ENCODE peak calls at places on chromosomes 13 and 19, in six cellular contexts. One of them, this sample, is unnamed.

GRCh38 chr13:37495046-37495445 is 103.5 kb downstream of the POSTN start:
- DNase-seq in C1 segment of cervical spinal cord: no peak
- DNase-seq in T-helper 1 cell: no peak
- DNase-seq in foreskin fibroblast: peak; percentile 61
- DNase-seq in thoracic aorta: no peak
- DNase-seq in LoVo: no peak
- DNase-seq in this sample: no peak

GRCh38 chr13:28026508-28026907 is 38.0 kb upstream of the URAD start:
- DNase-seq in foreskin fibroblast: no peak
- DNase-seq in LoVo: no peak
- DNase-seq in C1 segment of cervical spinal cord: no peak
- DNase-seq in T-helper 1 cell: no peak
- DNase-seq in thoracic aorta: no peak
- DNase-seq in this sample: no peak

GRCh38 chr13:24033527-24034302 is 126.8 kb upstream of the SPATA13 start:
- DNase-seq in thoracic aorta: no peak
- DNase-seq in foreskin fibroblast: peak; percentile 80
- DNase-seq in T-helper 1 cell: no peak
- DNase-seq in LoVo: no peak
- DNase-seq in C1 segment of cervical spinal cord: no peak
- DNase-seq in this sample: no peak

GRCh38 chr19:52735734-52736133 is 890 bp upstream of the ZNF611 start:
- DNase-seq in LoVo: peak; percentile 62
- DNase-seq in foreskin fibroblast: peak; percentile 19
- DNase-seq in C1 segment of cervical spinal cord: peak; percentile 35
- DNase-seq in T-helper 1 cell: no peak
- DNase-seq in thoracic aorta: no peak
- DNase-seq in this sample: no peak

GRCh38 chr19:28736528-28736927 is 476.4 kb downstream of the UQCRFS1 start:
- DNase-seq in C1 segment of cervical spinal cord: no peak
- DNase-seq in LoVo: no peak
- DNase-seq in thoracic aorta: no peak
- DNase-seq in foreskin fibroblast: no peak
- DNase-seq in T-helper 1 cell: no peak
- DNase-seq in this sample: no peak

GRCh38 chr19:49662011-49662410 is 3.6 kb downstream of the IRF3 start:
- DNase-seq in C1 segment of cervical spinal cord: no peak
- DNase-seq in T-helper 1 cell: no peak
- DNase-seq in LoVo: no peak
- DNase-seq in foreskin fibroblast: no peak
- DNase-seq in thoracic aorta: no peak
- DNase-seq in this sample: no peak

GRCh38 chr19:778910-779653 is 18.2 kb upstream of the PTBP1 start:
- DNase-seq in thoracic aorta: no peak
- DNase-seq in foreskin fibroblast: peak; percentile 96
- DNase-seq in LoVo: no peak
- DNase-seq in T-helper 1 cell: no peak
- DNase-seq in C1 segment of cervical spinal cord: no peak
- DNase-seq in this sample: no peak

GRCh38 chr19:8131517-8131916 is 17.9 kb downstream of the FBN3 start:
- DNase-seq in thoracic aorta: no peak
- DNase-seq in C1 segment of cervical spinal cord: no peak
- DNase-seq in foreskin fibroblast: no peak
- DNase-seq in T-helper 1 cell: no peak
- DNase-seq in LoVo: no peak
- DNase-seq in this sample: no peak

GRCh38 chr19:1591421-1592022 is 1.1 kb downstream of the MBD3 start:
- DNase-seq in LoVo: no peak
- DNase-seq in thoracic aorta: no peak
- DNase-seq in C1 segment of cervical spinal cord: no peak
- DNase-seq in T-helper 1 cell: no peak
- DNase-seq in foreskin fibroblast: peak; percentile 38
- DNase-seq in this sample: no peak

GRCh38 chr13:45928843-45929242 is 77.3 kb upstream of the SIAH3 start:
- DNase-seq in thoracic aorta: no peak
- DNase-seq in C1 segment of cervical spinal cord: no peak
- DNase-seq in LoVo: peak; percentile 6
- DNase-seq in T-helper 1 cell: no peak
- DNase-seq in foreskin fibroblast: no peak
- DNase-seq in this sample: no peak

GRCh38 chr19:4660181-4660791 is 9.9 kb downstream of the MYDGF start:
- DNase-seq in T-helper 1 cell: no peak
- DNase-seq in foreskin fibroblast: no peak
- DNase-seq in LoVo: no peak
- DNase-seq in thoracic aorta: no peak
- DNase-seq in C1 segment of cervical spinal cord: no peak
- DNase-seq in this sample: no peak

GRCh38 chr13:86792153-86792651 is 879.0 kb upstream of the SLITRK5 start:
- DNase-seq in foreskin fibroblast: no peak
- DNase-seq in T-helper 1 cell: no peak
- DNase-seq in thoracic aorta: no peak
- DNase-seq in LoVo: no peak
- DNase-seq in C1 segment of cervical spinal cord: no peak
- DNase-seq in this sample: no peak

GRCh38 chr13:72875233-72875632 is 93.3 kb downstream of the PIBF1 start:
- DNase-seq in foreskin fibroblast: no peak
- DNase-seq in C1 segment of cervical spinal cord: no peak
- DNase-seq in LoVo: no peak
- DNase-seq in thoracic aorta: no peak
- DNase-seq in T-helper 1 cell: no peak
- DNase-seq in this sample: no peak

GRCh38 chr13:40946485-40946884 is 72.6 kb downstream of the ELF1 start:
- DNase-seq in thoracic aorta: no peak
- DNase-seq in C1 segment of cervical spinal cord: no peak
- DNase-seq in T-helper 1 cell: no peak
- DNase-seq in foreskin fibroblast: no peak
- DNase-seq in LoVo: no peak
- DNase-seq in this sample: no peak

This sample was measured in natural killer cell.